ENCODE peak calls at places on chromosome 18, in five cellular contexts. Y is HuH-7; N is GM19239; E is CD8-positive, alpha-beta memory T cell; K is Daoy. U is an unnamed sample.

GRCh38 chr18:79982736-79983135 is 5.6 kb downstream of the TXNL4A start:
- DNase-seq in Y (no peak), N (no peak), E (no peak), K (no peak), U (peak; percentile 10)

GRCh38 chr18:10285283-10285640 is 169.2 kb upstream of the APCDD1 start:
- DNase-seq in Y (no peak), N (no peak), E (no peak), K (no peak), U (no peak)

GRCh38 chr18:39305756-39306155 is 1740.2 kb upstream of the CELF4 start:
- DNase-seq in Y (no peak), N (no peak), E (no peak), K (no peak), U (no peak)

GRCh38 chr18:2653467-2653866 is 2.1 kb upstream of the SMCHD1 start:
- DNase-seq in Y (no peak), N (no peak), E (no peak), K (no peak), U (no peak)

GRCh38 chr18:48928787-48929186 is 22.0 kb downstream of the SMAD7 start:
- DNase-seq in Y (no peak), N (peak; percentile 73), E (peak; percentile 75), K (peak; percentile 88), U (peak; percentile 74)

GRCh38 chr18:13447621-13448020 is 229.1 kb downstream of the LDLRAD4 start:
- DNase-seq in Y (no peak), N (no peak), E (no peak), K (peak; percentile 83), U (no peak)

GRCh38 chr18:26617151-26617554 is 68.8 kb upstream of the KCTD1 start:
- DNase-seq in Y (no peak), N (no peak), E (no peak), K (peak; percentile 82), U (no peak)

GRCh38 chr18:1585881-1586488 is 681.3 kb downstream of the ADCYAP1 start:
- DNase-seq in Y (peak; percentile 5), N (no peak), E (no peak), K (peak; percentile 3), U (peak; percentile 29)

GRCh38 chr18:65202091-65202490 is 548.7 kb upstream of the CDH7 start:
- DNase-seq in Y (no peak), N (no peak), E (no peak), K (no peak), U (no peak)

GRCh38 chr18:36600548-36600947 is 228.3 kb downstream of the TPGS2 start:
- DNase-seq in Y (no peak), N (no peak), E (no peak), K (no peak), U (no peak)

GRCh38 chr18:11004951-11005350 is 144.4 kb downstream of the PIEZO2 start:
- DNase-seq in Y (no peak), N (no peak), E (no peak), K (peak; percentile 23), U (no peak)

GRCh38 chr18:46623541-46623940 is 33.5 kb downstream of the LOXHD1 start:
- DNase-seq in Y (no peak), N (no peak), E (peak; percentile 20), K (no peak), U (no peak)

GRCh38 chr18:6866552-6866951 is 137.0 kb downstream of the ARHGAP28 start:
- DNase-seq in Y (no peak), N (no peak), E (no peak), K (no peak), U (no peak)

GRCh38 chr18:59065684-59066083 is 74.0 kb upstream of the SEC11C start:
- DNase-seq in Y (no peak), N (no peak), E (no peak), K (no peak), U (no peak)

GRCh38 chr18:62717059-62717849 is 1.9 kb downstream of the PHLPP1 start:
- DNase-seq in Y (peak; percentile 27), N (peak; percentile 12), E (peak; percentile 54), K (peak; percentile 27), U (peak; percentile 77)

GRCh38 chr18:48943333-48943732 is 7.4 kb downstream of the SMAD7 start:
- DNase-seq in Y (no peak), N (no peak), E (no peak), K (no peak), U (no peak)

GRCh38 chr18:49476664-49477411 is 10.2 kb downstream of the C18orf32 start:
- DNase-seq in Y (no peak), N (no peak), E (no peak), K (peak; percentile 49), U (no peak)

GRCh38 chr18:48356909-48357631 is 52.1 kb downstream of the ZBTB7C start:
- DNase-seq in Y (no peak), N (no peak), E (no peak), K (no peak), U (no peak)

GRCh38 chr18:62672600-62672999 is 42.7 kb upstream of the PHLPP1 start:
- DNase-seq in Y (peak; percentile 14), N (no peak), E (no peak), K (no peak), U (no peak)

U was measured in CD4-positive, CD25-positive, alpha-beta regulatory T cell.